ENCODE peak calls at places on chromosomes 4 and X, in eight cellular contexts. R is NAMALWA; H is caudate nucleus; Z is endothelial cell; L is stimulated activated naive CD8-positive, alpha-beta T cell treated with anti-CD3 and anti-CD28 coated beads, Interleukin-15, Interleukin-2, amounts not matched to agents 100 U/mL and 50 U/mL, for 24 hours; T is brain microvascular endothelial cell; U is astrocyte; Q is H7. O is an unnamed sample.

GRCh38 chrX:3743821-3744439 is 30.5 kb upstream of the PRKX start:
- DNase-seq in R (no peak), H (no peak), Z (no peak), L (peak), T (no peak), U (no peak), Q (no peak), O (no peak)

GRCh38 chr4:152045781-152046571 is 285.2 kb upstream of the GATB start:
- DNase-seq in R (no peak), H (no peak), Z (peak), L (peak), T (no peak), U (peak), Q (peak), O (peak)

GRCh38 chr4:73922766-73923630 is 53.8 kb downstream of the CXCL1 start:
- DNase-seq in R (peak), H (no peak), Z (no peak), L (no peak), T (peak), U (peak), Q (no peak), O (no peak)

GRCh38 chr4:122747883-122748282 is 15.4 kb downstream of the BBS12 start:
- DNase-seq in R (no peak), H (no peak), Z (no peak), L (no peak), T (peak), U (peak), Q (no peak), O (no peak)

GRCh38 chrX:8284131-8284530 is 113.1 kb upstream of the VCX2 start:
- DNase-seq in R (no peak), H (no peak), Z (no peak), L (no peak), T (no peak), U (no peak), Q (no peak), O (no peak)

GRCh38 chr4:80221161-80221560 is 23.9 kb downstream of the PRDM8 start:
- DNase-seq in R (peak), H (no peak), Z (no peak), L (no peak), T (no peak), U (no peak), Q (no peak), O (no peak)

GRCh38 chr4:88062311-88062710 is 54.9 kb downstream of the PKD2 start:
- DNase-seq in R (no peak), H (no peak), Z (no peak), L (no peak), T (no peak), U (no peak), Q (no peak), O (no peak)

GRCh38 chr4:38757945-38758344 is 24.8 kb downstream of the TLR10 start:
- DNase-seq in R (peak), H (no peak), Z (no peak), L (no peak), T (no peak), U (no peak), Q (peak), O (no peak)

GRCh38 chrX:42098897-42099296 is 175.5 kb upstream of the CASK start:
- DNase-seq in R (no peak), H (no peak), Z (no peak), L (no peak), T (no peak), U (no peak), Q (no peak), O (no peak)

GRCh38 chr4:127284236-127284635 is 348.5 kb upstream of the INTU start:
- DNase-seq in R (no peak), H (no peak), Z (no peak), L (no peak), T (no peak), U (no peak), Q (no peak), O (no peak)

GRCh38 chr4:141121101-141121500 is 12.2 kb downstream of the RNF150 start:
- DNase-seq in R (no peak), H (no peak), Z (no peak), L (no peak), T (no peak), U (no peak), Q (no peak), O (no peak)

GRCh38 chr4:143241892-143242291 is 57.2 kb downstream of the USP38 start:
- DNase-seq in R (peak), H (no peak), Z (no peak), L (no peak), T (no peak), U (peak), Q (no peak), O (no peak)

GRCh38 chr4:118968006-118968405 is 79.4 kb downstream of the SYNPO2 start:
- DNase-seq in R (peak), H (no peak), Z (peak), L (peak), T (peak), U (peak), Q (peak), O (peak)

GRCh38 chrX:107324493-107325310 is 118.3 kb downstream of the DNAAF6 start:
- DNase-seq in R (peak), H (no peak), Z (peak), L (peak), T (peak), U (peak), Q (peak), O (no peak)

GRCh38 chrX:44344194-44344593 is 722 bp upstream of the EFHC2 start:
- DNase-seq in R (peak), H (no peak), Z (no peak), L (peak), T (no peak), U (no peak), Q (peak), O (peak)

GRCh38 chrX:3550160-3550765 is 163.2 kb downstream of the PRKX start:
- DNase-seq in R (peak), H (no peak), Z (no peak), L (no peak), T (no peak), U (no peak), Q (no peak), O (no peak)

GRCh38 chrX:130393451-130394074 is 8.1 kb upstream of the GPR119 start:
- DNase-seq in R (peak), H (peak), Z (peak), L (no peak), T (peak), U (peak), Q (peak), O (peak)

GRCh38 chr4:155854597-155855226 is 11.4 kb downstream of the ASIC5 start:
- DNase-seq in R (no peak), H (no peak), Z (no peak), L (no peak), T (peak), U (peak), Q (no peak), O (no peak)

GRCh38 chr4:78057135-78057599 is at the start of gene FRAS1:
- DNase-seq in R (no peak), H (peak), Z (peak), L (peak), T (peak), U (peak), Q (peak), O (no peak)

GRCh38 chrX:150690126-150690525 is 3.1 kb upstream of the MTMR1 start:
- DNase-seq in R (no peak), H (no peak), Z (no peak), L (peak), T (peak), U (peak), Q (no peak), O (no peak)

GRCh38 chrX:66680451-66680850 is 41.6 kb upstream of the EDA2R start:
- DNase-seq in R (no peak), H (no peak), Z (no peak), L (no peak), T (peak), U (peak), Q (no peak), O (no peak)

GRCh38 chr4:113131146-113131545 is 81.7 kb downstream of the ANK2 start:
- DNase-seq in R (no peak), H (no peak), Z (no peak), L (no peak), T (no peak), U (no peak), Q (no peak), O (no peak)

GRCh38 chr4:6464842-6465588 is 7.4 kb downstream of the PPP2R2C start:
- DNase-seq in R (peak), H (no peak), Z (no peak), L (no peak), T (no peak), U (no peak), Q (peak), O (no peak)

GRCh38 chrX:54357414-54358377 is at the start of gene WNK3:
- DNase-seq in R (no peak), H (peak), Z (peak), L (peak), T (peak), U (peak), Q (peak), O (peak)

O was measured in lung.